ENCODE peak calls at places on chromosomes 16 and 17, in five cellular contexts. H is psoas muscle, Z is mucosa of gallbladder, L is hypothalamus, C is HCEC 1CT. G is an unnamed sample.

GRCh38 chr17:79065105-79065670 is 9.4 kb upstream of the ENGASE start:
- DNase-seq in L (no peak), C (peak), H (no peak), Z (peak), G (no peak)

GRCh38 chr17:15651583-15652110 is 32.1 kb upstream of the FBXW10B start:
- DNase-seq in C (peak), L (peak), Z (peak), H (peak), G (peak)

GRCh38 chr17:77881545-77881944 is 77.0 kb upstream of the TNRC6C start:
- DNase-seq in L (no peak), Z (peak), H (peak), C (no peak), G (peak)

GRCh38 chr17:80912451-80912850 is 79.2 kb upstream of the CHMP6 start:
- DNase-seq in H (no peak), C (no peak), L (no peak), Z (no peak), G (no peak)

GRCh38 chr16:69223882-69224281 is 36.9 kb downstream of the SNTB2 start:
- DNase-seq in C (peak), L (no peak), Z (no peak), H (no peak), G (peak)

GRCh38 chr17:32161029-32161428 is 18.7 kb downstream of the RHOT1 start:
- DNase-seq in C (no peak), H (no peak), Z (no peak), L (no peak), G (peak)

GRCh38 chr16:24539850-24540484 is 601 bp downstream of the RBBP6 start:
- DNase-seq in L (peak), C (peak), H (peak), Z (peak), G (peak)

GRCh38 chr17:58703137-58703846 is 10.9 kb downstream of the RAD51C start:
- DNase-seq in Z (no peak), H (no peak), L (no peak), C (peak), G (peak)

GRCh38 chr17:8176197-8176940 is at the start of gene TMEM107:
- DNase-seq in C (peak), L (peak), H (peak), Z (peak), G (peak)

GRCh38 chr16:88509749-88510069 is 56.6 kb downstream of the ZFPM1 start:
- DNase-seq in L (no peak), Z (no peak), H (no peak), C (no peak), G (no peak)

GRCh38 chr17:44354582-44355309 is 8.9 kb downstream of the FAM171A2 start:
- DNase-seq in Z (no peak), L (no peak), C (no peak), H (peak), G (no peak)

G was measured in astrocyte.